ENCODE peak calls at places on chromosomes 7 and 10, in six cellular contexts. One of them, this sample, is unnamed.

GRCh38 chr7:118946283-118946682 is 721.8 kb downstream of the ANKRD7 start:
- DNase-seq in kidney glomerular epithelial cell: no peak
- DNase-seq in GOT3: no peak
- DNase-seq in T-helper 1 cell: no peak
- DNase-seq in RPMI8226: no peak
- DNase-seq in HCT116: no peak
- DNase-seq in this sample: no peak

GRCh38 chr10:133401981-133402725 is 8.2 kb downstream of the MTG1 start:
- DNase-seq in GOT3: no peak
- DNase-seq in kidney glomerular epithelial cell: no peak
- DNase-seq in RPMI8226: no peak
- DNase-seq in T-helper 1 cell: no peak
- DNase-seq in HCT116: no peak
- DNase-seq in this sample: peak; percentile 43

GRCh38 chr10:90742189-90742588 is 115.7 kb downstream of the HTR7 start:
- DNase-seq in kidney glomerular epithelial cell: peak; percentile 30
- DNase-seq in T-helper 1 cell: no peak
- DNase-seq in HCT116: peak; percentile 16
- DNase-seq in RPMI8226: peak; percentile 67
- DNase-seq in GOT3: no peak
- DNase-seq in this sample: no peak

GRCh38 chr10:71461917-71462641 is 65.4 kb downstream of the CDH23 start:
- DNase-seq in T-helper 1 cell: no peak
- DNase-seq in HCT116: no peak
- DNase-seq in kidney glomerular epithelial cell: no peak
- DNase-seq in GOT3: no peak
- DNase-seq in RPMI8226: no peak
- DNase-seq in this sample: no peak

GRCh38 chr7:41955475-41956243 is 252.8 kb upstream of the INHBA start:
- DNase-seq in GOT3: peak; percentile 90
- DNase-seq in T-helper 1 cell: no peak
- DNase-seq in RPMI8226: peak; percentile 57
- DNase-seq in HCT116: no peak
- DNase-seq in kidney glomerular epithelial cell: peak; percentile 96
- DNase-seq in this sample: peak; percentile 95

GRCh38 chr10:87054373-87055295 is 34.5 kb downstream of the FAM25A start:
- DNase-seq in T-helper 1 cell: no peak
- DNase-seq in kidney glomerular epithelial cell: no peak
- DNase-seq in HCT116: no peak
- DNase-seq in GOT3: no peak
- DNase-seq in RPMI8226: no peak
- DNase-seq in this sample: no peak

GRCh38 chr10:32376780-32377179 is 29.8 kb upstream of the EPC1 start:
- DNase-seq in GOT3: no peak
- DNase-seq in HCT116: no peak
- DNase-seq in RPMI8226: no peak
- DNase-seq in kidney glomerular epithelial cell: no peak
- DNase-seq in T-helper 1 cell: no peak
- DNase-seq in this sample: no peak

GRCh38 chr10:115975506-115975905 is 297.5 kb downstream of the GFRA1 start:
- DNase-seq in GOT3: no peak
- DNase-seq in HCT116: no peak
- DNase-seq in RPMI8226: no peak
- DNase-seq in T-helper 1 cell: no peak
- DNase-seq in kidney glomerular epithelial cell: no peak
- DNase-seq in this sample: no peak

GRCh38 chr7:30472771-30473392 is 5.7 kb downstream of the NOD1 start:
- DNase-seq in kidney glomerular epithelial cell: no peak
- DNase-seq in T-helper 1 cell: no peak
- DNase-seq in HCT116: no peak
- DNase-seq in RPMI8226: no peak
- DNase-seq in GOT3: no peak
- DNase-seq in this sample: no peak

GRCh38 chr7:8042796-8043535 is 74.4 kb downstream of the GLCCI1 start:
- DNase-seq in T-helper 1 cell: no peak
- DNase-seq in kidney glomerular epithelial cell: no peak
- DNase-seq in GOT3: no peak
- DNase-seq in RPMI8226: no peak
- DNase-seq in HCT116: no peak
- DNase-seq in this sample: no peak

GRCh38 chr7:96321041-96321669 is 743 bp downstream of the SLC25A13 start:
- DNase-seq in RPMI8226: peak; percentile 84
- DNase-seq in T-helper 1 cell: no peak
- DNase-seq in kidney glomerular epithelial cell: peak; percentile 84
- DNase-seq in HCT116: peak; percentile 77
- DNase-seq in GOT3: no peak
- DNase-seq in this sample: peak; percentile 90

GRCh38 chr10:27448926-27449325 is 55.2 kb upstream of the RAB18 start:
- DNase-seq in GOT3: no peak
- DNase-seq in T-helper 1 cell: no peak
- DNase-seq in kidney glomerular epithelial cell: peak; percentile 44
- DNase-seq in RPMI8226: no peak
- DNase-seq in HCT116: peak; percentile 8
- DNase-seq in this sample: no peak

GRCh38 chr10:56116684-56117083 is 244.4 kb downstream of the ZWINT start:
- DNase-seq in kidney glomerular epithelial cell: no peak
- DNase-seq in T-helper 1 cell: no peak
- DNase-seq in RPMI8226: no peak
- DNase-seq in HCT116: no peak
- DNase-seq in GOT3: no peak
- DNase-seq in this sample: no peak

GRCh38 chr7:2777898-2778535 is 66.1 kb downstream of the GNA12 start:
- DNase-seq in HCT116: no peak
- DNase-seq in kidney glomerular epithelial cell: no peak
- DNase-seq in RPMI8226: no peak
- DNase-seq in T-helper 1 cell: no peak
- DNase-seq in GOT3: no peak
- DNase-seq in this sample: no peak

GRCh38 chr10:680745-681144 is 8.7 kb downstream of the DIP2C start:
- DNase-seq in kidney glomerular epithelial cell: no peak
- DNase-seq in GOT3: no peak
- DNase-seq in HCT116: no peak
- DNase-seq in T-helper 1 cell: no peak
- DNase-seq in RPMI8226: peak; percentile 19
- DNase-seq in this sample: no peak

GRCh38 chr7:143396625-143397556 is 11.8 kb downstream of the EPHA1 start:
- DNase-seq in T-helper 1 cell: no peak
- DNase-seq in RPMI8226: no peak
- DNase-seq in GOT3: no peak
- DNase-seq in HCT116: no peak
- DNase-seq in kidney glomerular epithelial cell: no peak
- DNase-seq in this sample: no peak

GRCh38 chr10:130491698-130492050 is 355.5 kb downstream of the GLRX3 start:
- DNase-seq in HCT116: no peak
- DNase-seq in kidney glomerular epithelial cell: no peak
- DNase-seq in RPMI8226: no peak
- DNase-seq in T-helper 1 cell: no peak
- DNase-seq in GOT3: no peak
- DNase-seq in this sample: no peak

GRCh38 chr7:29896685-29897411 is 90.5 kb downstream of the WIPF3 start:
- DNase-seq in RPMI8226: no peak
- DNase-seq in kidney glomerular epithelial cell: no peak
- DNase-seq in HCT116: no peak
- DNase-seq in GOT3: no peak
- DNase-seq in T-helper 1 cell: no peak
- DNase-seq in this sample: no peak

GRCh38 chr7:121273467-121274167 is 55.2 kb upstream of the WNT16 start:
- DNase-seq in T-helper 1 cell: no peak
- DNase-seq in kidney glomerular epithelial cell: no peak
- DNase-seq in GOT3: no peak
- DNase-seq in RPMI8226: peak; percentile 68
- DNase-seq in HCT116: no peak
- DNase-seq in this sample: no peak

GRCh38 chr7:51040777-51041176 is 258.1 kb upstream of the GRB10 start:
- DNase-seq in GOT3: no peak
- DNase-seq in T-helper 1 cell: no peak
- DNase-seq in kidney glomerular epithelial cell: no peak
- DNase-seq in RPMI8226: no peak
- DNase-seq in HCT116: no peak
- DNase-seq in this sample: no peak

GRCh38 chr10:79293841-79294705 is 53.2 kb upstream of the PPIF start:
- DNase-seq in GOT3: no peak
- DNase-seq in kidney glomerular epithelial cell: no peak
- DNase-seq in HCT116: no peak
- DNase-seq in RPMI8226: no peak
- DNase-seq in T-helper 1 cell: no peak
- DNase-seq in this sample: no peak